ENCODE peak calls at places on chromosomes 3 and 15, in six cellular contexts. Z is HepG2, X is WTC11, N is K562, S is endothelial cell of umbilical vein, J is H1. B is an unnamed sample.

GRCh38 chr3:138284957-138285477 is 44.6 kb downstream of the NME9 start:
- DNase-seq in Z (no peak), X (no peak), N (no peak), S (no peak), J (no peak), B (no peak)

GRCh38 chr3:76565496-76566210 is 474.2 kb upstream of the ROBO2 start:
- DNase-seq in Z (no peak), X (no peak), N (no peak), S (no peak), J (no peak), B (no peak)

GRCh38 chr15:47431501-47431900 is 285.8 kb upstream of the SEMA6D start:
- DNase-seq in Z (peak), X (no peak), N (no peak), S (no peak), J (no peak), B (no peak)

GRCh38 chr3:182711261-182711683 is 82.0 kb upstream of the ATP11B start:
- DNase-seq in Z (peak), X (no peak), N (no peak), S (no peak), J (no peak), B (no peak)

GRCh38 chr3:189690672-189691071 is 59.5 kb downstream of the TP63 start:
- DNase-seq in Z (no peak), X (no peak), N (no peak), S (no peak), J (no peak), B (no peak)

GRCh38 chr3:171277456-171278406 is 182.5 kb downstream of the TNIK start:
- DNase-seq in Z (no peak), X (peak), N (no peak), S (no peak), J (no peak), B (no peak)

GRCh38 chr15:76904461-76905012 is 603 bp downstream of the SCAPER start:
- DNase-seq in Z (peak), X (peak), N (no peak), S (peak), J (no peak), B (peak)

GRCh38 chr3:110881069-110881468 is 190.5 kb upstream of the NECTIN3 start:
- DNase-seq in Z (peak), X (peak), N (no peak), S (peak), J (no peak), B (no peak)

GRCh38 chr3:168117853-168118313 is 22.2 kb upstream of the GOLIM4 start:
- DNase-seq in Z (peak), X (no peak), N (no peak), S (peak), J (no peak), B (no peak)

GRCh38 chr3:50208677-50209344 is 3.7 kb downstream of the SLC38A3 start:
- DNase-seq in Z (peak), X (no peak), N (no peak), S (no peak), J (no peak), B (no peak)
- TF ChIP-seq JUN in Z (peak), X (no peak), N (no peak), S (no peak), J (no peak), B (no peak)

GRCh38 chr3:15527031-15527459 is 5.5 kb upstream of the COLQ start:
- DNase-seq in Z (peak), X (peak), N (peak), S (no peak), J (peak), B (peak)
- TF ChIP-seq JUN in Z (no peak), X (no peak), N (no peak), S (no peak), J (no peak), B (no peak)

GRCh38 chr3:65604863-65605526 is 433.7 kb downstream of the MAGI1 start:
- DNase-seq in Z (no peak), X (no peak), N (peak), S (peak), J (no peak), B (no peak)
- TF ChIP-seq JUN in Z (no peak), X (no peak), N (no peak), S (no peak), J (no peak), B (no peak)

GRCh38 chr3:1616715-1617114 is 482.0 kb upstream of the CNTN4 start:
- DNase-seq in Z (no peak), X (no peak), N (no peak), S (no peak), J (no peak), B (no peak)

GRCh38 chr3:1609416-1609815 is 489.2 kb upstream of the CNTN4 start:
- DNase-seq in Z (no peak), X (no peak), N (no peak), S (no peak), J (no peak), B (no peak)

GRCh38 chr3:1613962-1614361 is 484.7 kb upstream of the CNTN4 start:
- DNase-seq in Z (no peak), X (no peak), N (no peak), S (no peak), J (no peak), B (no peak)

DNA sequence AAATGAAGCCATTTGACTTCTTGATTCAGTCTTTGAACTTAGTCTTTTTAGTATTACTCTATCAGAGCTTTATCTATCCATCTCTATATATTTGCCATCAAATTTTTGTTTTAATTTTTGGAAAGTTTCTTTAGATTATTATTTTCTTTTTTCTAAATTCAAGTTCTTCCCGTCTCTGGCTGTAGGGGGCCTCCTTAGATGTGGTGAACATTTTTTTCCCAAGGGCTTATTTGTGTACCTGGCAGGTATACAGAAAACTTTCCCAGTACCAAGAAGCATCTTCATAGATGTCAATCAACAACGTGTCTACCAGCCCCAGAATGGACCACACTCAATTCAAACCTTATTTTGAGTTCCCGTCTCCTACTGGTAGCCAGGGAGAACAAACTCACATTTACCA is 486.8 kb upstream of the CNTN4 start:
- DNase-seq in Z (no peak), X (no peak), N (no peak), S (no peak), J (no peak), B (no peak)
- TF ChIP-seq JUN in Z (no peak), X (no peak), N (no peak), S (no peak), J (no peak), B (no peak)

GRCh38 chr15:65285291-65286068 is 1.2 kb downstream of the PARP16 start:
- DNase-seq in Z (no peak), X (no peak), N (peak), S (no peak), J (no peak), B (no peak)
- TF ChIP-seq JUN in Z (no peak), X (no peak), N (no peak), S (no peak), J (no peak), B (no peak)

GRCh38 chr3:4908769-4909156 is 70.5 kb upstream of the BHLHE40 start:
- DNase-seq in Z (no peak), X (no peak), N (no peak), S (no peak), J (no peak), B (no peak)
- TF ChIP-seq JUN in Z (no peak), X (no peak), N (no peak), S (no peak), J (no peak), B (no peak)

B was measured in A549.